ENCODE peak calls at places on chromosomes 1 and 21, in five cellular contexts. D is BJ, H is fibroblast of the aortic adventitia, B is colonic mucosa, O is IMR-90. X is an unnamed sample.

GRCh38 chr1:198088360-198089071 is 68.3 kb upstream of the NEK7 start:
- DNase-seq in D (no peak), H (peak), B (no peak), O (peak), X (no peak)

GRCh38 chr1:45968941-45969666 is 163.3 kb downstream of the PIK3R3 start:
- DNase-seq in D (no peak), H (no peak), B (no peak), O (no peak), X (no peak)

GRCh38 chr1:69513621-69514020 is 54.1 kb upstream of the LRRC7 start:
- DNase-seq in D (peak), H (no peak), B (no peak), O (peak), X (no peak)

GRCh38 chr1:22055463-22055862 is 3.0 kb downstream of the CDC42 start:
- DNase-seq in D (no peak), H (no peak), B (no peak), O (no peak), X (no peak)

GRCh38 chr1:197984273-197984672 is 67.1 kb downstream of the LHX9 start:
- DNase-seq in D (peak), H (no peak), B (no peak), O (peak), X (no peak)

GRCh38 chr1:221606216-221606615 is 135.7 kb downstream of the DUSP10 start:
- DNase-seq in D (no peak), H (peak), B (no peak), O (no peak), X (no peak)

GRCh38 chr1:202661136-202661845 is 49.0 kb downstream of the SYT2 start:
- DNase-seq in D (no peak), H (no peak), B (no peak), O (no peak), X (no peak)

GRCh38 chr1:215082532-215083407 is at the start of gene KCNK2:
- DNase-seq in D (no peak), H (peak), B (no peak), O (peak), X (no peak)

GRCh38 chr1:196951711-196952394 is 8.3 kb downstream of the CFHR2 start:
- DNase-seq in D (no peak), H (peak), B (no peak), O (peak), X (no peak)

GRCh38 chr1:185267278-185267677 is 49.8 kb downstream of the IVNS1ABP start:
- DNase-seq in D (no peak), H (no peak), B (no peak), O (no peak), X (no peak)

GRCh38 chr1:960371-961131 is at the start of gene KLHL17:
- DNase-seq in D (no peak), H (peak), B (peak), O (peak), X (no peak)

GRCh38 chr1:155005076-155005971 is 2.7 kb downstream of the ZBTB7B start:
- DNase-seq in D (no peak), H (no peak), B (peak), O (no peak), X (no peak)

GRCh38 chr1:232965912-232966217 is 15.5 kb downstream of the NTPCR start:
- DNase-seq in D (no peak), H (no peak), B (no peak), O (no peak), X (no peak)

GRCh38 chr1:119449964-119450363 is 35.0 kb downstream of the HSD3B2 start:
- DNase-seq in D (no peak), H (no peak), B (no peak), O (no peak), X (no peak)

GRCh38 chr1:30325085-30325935 is 398.1 kb downstream of the MATN1 start:
- DNase-seq in D (no peak), H (no peak), B (no peak), O (no peak), X (no peak)

GRCh38 chr1:170225735-170226524 is 80.2 kb downstream of the NTMT2 start:
- DNase-seq in D (peak), H (peak), B (no peak), O (no peak), X (no peak)

GRCh38 chr1:214331180-214331579 is 50.2 kb downstream of the SMYD2 start:
- DNase-seq in D (no peak), H (no peak), B (no peak), O (no peak), X (no peak)

GRCh38 chr21:33908760-33909159 is 6.8 kb downstream of the ATP5PO start:
- DNase-seq in D (no peak), H (no peak), B (no peak), O (no peak), X (no peak)

GRCh38 chr1:18945401-18945849 is 11.1 kb downstream of the IFFO2 start:
- DNase-seq in D (no peak), H (no peak), B (peak), O (peak), X (no peak)

GRCh38 chr1:243748706-243749283 is 101.2 kb downstream of the AKT3 start:
- DNase-seq in D (no peak), H (peak), B (no peak), O (peak), X (no peak)

GRCh38 chr1:245306628-245307410 is 152.0 kb downstream of the KIF26B start:
- DNase-seq in D (no peak), H (no peak), B (no peak), O (no peak), X (no peak)

GRCh38 chr1:62271932-62272728 is 47.1 kb downstream of the KANK4 start:
- DNase-seq in D (no peak), H (no peak), B (no peak), O (no peak), X (no peak)

GRCh38 chr1:232114985-232115384 is 488.4 kb downstream of the DISC1 start:
- DNase-seq in D (no peak), H (no peak), B (no peak), O (no peak), X (no peak)

GRCh38 chr1:75722966-75723365 is 1.5 kb upstream of the ACADM start:
- DNase-seq in D (no peak), H (no peak), B (no peak), O (no peak), X (no peak)

GRCh38 chr1:39776400-39776713 is 5.2 kb upstream of the OXCT2 start:
- DNase-seq in D (no peak), H (no peak), B (no peak), O (no peak), X (no peak)

GRCh38 chr1:225866061-225866844 is 15.9 kb downstream of the TMEM63A start:
- DNase-seq in D (no peak), H (peak), B (no peak), O (peak), X (no peak)

GRCh38 chr1:8816831-8817412 is 518 bp downstream of the RERE start:
- DNase-seq in D (no peak), H (no peak), B (peak), O (no peak), X (peak)

GRCh38 chr1:8818325-8818775 is 910 bp upstream of the RERE start:
- DNase-seq in D (no peak), H (peak), B (peak), O (peak), X (no peak)

GRCh38 chr1:8815582-8816285 is 1.7 kb downstream of the RERE start:
- DNase-seq in D (no peak), H (peak), B (peak), O (no peak), X (no peak)

GRCh38 chr1:8816306-8816705 is 1.1 kb downstream of the RERE start:
- DNase-seq in D (no peak), H (peak), B (no peak), O (peak), X (no peak)

GRCh38 chr1:8817413-8818324 is at the start of gene RERE:
- DNase-seq in D (peak), H (peak), B (peak), O (peak), X (peak)
- TF ChIP-seq CTCF in D (no peak), H (peak), B (no peak), O (peak), X (no peak)

GRCh38 chr1:147826259-147826658 is 65.9 kb upstream of the GJA5 start:
- DNase-seq in D (no peak), H (no peak), B (no peak), O (no peak), X (no peak)

GRCh38 chr1:147825586-147825985 is 65.2 kb upstream of the GJA5 start:
- DNase-seq in D (no peak), H (no peak), B (no peak), O (no peak), X (no peak)

GRCh38 chr1:147822292-147822691 is 61.9 kb upstream of the GJA5 start:
- DNase-seq in D (no peak), H (peak), B (no peak), O (no peak), X (no peak)

GRCh38 chr1:147821883-147822282 is 61.5 kb upstream of the GJA5 start:
- DNase-seq in D (peak), H (peak), B (no peak), O (no peak), X (no peak)

GRCh38 chr1:147824776-147825175 is 64.4 kb upstream of the GJA5 start:
- DNase-seq in D (no peak), H (no peak), B (no peak), O (no peak), X (no peak)
- TF ChIP-seq CTCF in D (no peak), H (no peak), B (no peak), O (no peak), X (no peak)

DNA sequence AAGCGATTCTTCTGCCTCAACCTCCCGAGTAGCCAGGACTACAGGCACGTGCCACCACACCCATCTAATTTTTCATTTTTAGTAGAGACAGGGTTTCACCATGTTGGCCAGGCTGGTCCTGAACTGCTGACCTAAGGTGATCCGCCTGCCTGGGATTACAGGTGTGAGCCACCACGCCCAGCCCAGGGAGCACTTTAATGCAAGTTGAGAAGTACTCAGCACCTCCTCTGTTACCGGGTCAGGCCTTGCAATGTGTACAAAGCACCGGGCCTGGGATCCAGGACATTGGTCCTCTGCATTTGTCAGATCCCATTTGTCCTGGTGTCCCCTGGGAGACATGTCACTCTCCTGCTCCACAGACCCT is 143.6 kb downstream of the TOMM20 start:
- DNase-seq in D (no peak), H (no peak), B (no peak), O (no peak), X (no peak)
- TF ChIP-seq CTCF in D (no peak), H (no peak), B (no peak), O (no peak), X (no peak)

DNA sequence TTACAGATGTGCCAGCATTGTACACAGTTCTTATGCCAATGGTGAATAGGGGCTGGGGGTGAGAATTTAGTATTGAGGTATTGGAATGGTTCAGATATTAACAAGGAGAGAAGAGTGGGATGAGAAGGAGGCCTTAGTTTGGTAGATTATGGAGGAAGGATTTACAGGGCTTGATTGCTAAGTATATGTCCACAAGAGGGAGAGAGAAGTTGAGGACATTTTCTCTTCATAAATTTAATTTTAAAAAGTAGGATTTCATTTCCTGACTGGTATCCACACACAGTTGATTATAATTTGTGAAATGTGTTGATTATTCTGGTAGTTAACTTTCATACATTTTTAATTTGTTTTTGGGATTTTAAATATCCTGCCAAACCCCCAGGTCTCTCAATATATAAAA is 213.0 kb downstream of the ADGRL2 start:
- DNase-seq in D (no peak), H (no peak), B (no peak), O (no peak), X (no peak)
- TF ChIP-seq CTCF in D (no peak), H (peak), B (no peak), O (no peak), X (no peak)

GRCh38 chr1:48831579-48831978 is 54.9 kb upstream of the BEND5 start:
- DNase-seq in D (no peak), H (no peak), B (no peak), O (no peak), X (no peak)
- TF ChIP-seq CTCF in D (no peak), H (no peak), B (no peak), O (no peak), X (no peak)

DNA sequence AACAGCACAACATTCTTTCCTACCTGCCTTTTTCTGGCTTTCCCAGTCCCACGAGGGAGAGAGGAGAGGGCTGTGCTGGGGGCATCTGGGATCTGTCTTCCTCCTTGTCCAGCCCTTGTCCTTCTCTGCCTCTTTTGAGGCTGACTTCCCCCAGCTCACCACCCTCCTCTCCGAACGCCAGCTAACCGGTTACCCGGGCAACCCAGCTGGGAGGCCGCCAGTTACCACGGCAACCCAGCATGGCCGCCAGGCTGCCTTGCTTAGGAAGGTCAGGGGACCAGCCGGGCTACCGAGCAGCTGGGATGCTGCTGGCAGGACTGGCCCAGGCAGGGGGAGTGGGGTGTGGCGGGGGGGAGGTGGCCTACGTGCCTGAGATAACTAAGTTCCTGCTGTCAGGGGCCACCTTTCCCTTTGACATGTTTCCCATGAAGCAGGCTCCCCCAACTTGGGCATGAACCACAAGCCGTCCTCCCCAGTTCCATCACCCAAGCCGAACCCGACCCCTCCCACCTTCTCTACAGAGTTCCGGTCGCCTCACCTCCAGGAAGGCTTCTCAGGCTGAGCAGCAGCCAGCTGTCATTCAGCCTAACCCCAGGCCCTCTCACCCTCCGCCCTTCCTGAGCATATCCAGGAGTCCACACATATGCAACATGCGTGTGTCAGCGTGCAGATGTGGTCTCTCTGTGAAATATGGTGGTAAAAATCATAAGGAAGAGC is 8.7 kb downstream of the PLEKHA6 start:
- DNase-seq in D (peak), H (peak), B (peak), O (peak), X (no peak)
- TF ChIP-seq CTCF in D (no peak), H (no peak), B (no peak), O (no peak), X (no peak)

GRCh38 chr1:55506686-55507577 is 291.8 kb upstream of the USP24 start:
- DNase-seq in D (no peak), H (peak), B (peak), O (peak), X (no peak)
- TF ChIP-seq CTCF in D (no peak), H (no peak), B (no peak), O (peak), X (no peak)

GRCh38 chr1:216793303-216793702 is 70.1 kb upstream of the ESRRG start:
- DNase-seq in D (no peak), H (no peak), B (no peak), O (no peak), X (no peak)
- TF ChIP-seq CTCF in D (no peak), H (no peak), B (no peak), O (no peak), X (no peak)